ENCODE peak calls at places on chromosomes 4 and X, in five cellular contexts. Z is fibroblast of mammary gland, J is K562, L is OCI-LY7, Q is upper lobe of right lung. W is an unnamed sample.

GRCh38 chr4:70365479-70365878 is 4.9 kb downstream of the SMR3A start:
- DNase-seq in Z (no peak), J (no peak), L (no peak), Q (no peak), W (peak)

GRCh38 chr4:80201326-80202151 is 4.2 kb downstream of the PRDM8 start:
- DNase-seq in Z (peak), J (no peak), L (peak), Q (no peak), W (peak)

GRCh38 chrX:110322603-110323002 is 4.7 kb upstream of the AMMECR1 start:
- DNase-seq in Z (peak), J (no peak), L (no peak), Q (no peak), W (no peak)

GRCh38 chr4:143667461-143667860 is 33.0 kb downstream of the FREM3 start:
- DNase-seq in Z (peak), J (no peak), L (no peak), Q (no peak), W (no peak)

GRCh38 chr4:55397521-55398321 is 2.0 kb downstream of the TMEM165 start:
- DNase-seq in Z (peak), J (no peak), L (peak), Q (no peak), W (peak)

GRCh38 chrX:13498220-13498619 is 71.2 kb upstream of the EGFL6 start:
- DNase-seq in Z (no peak), J (no peak), L (no peak), Q (no peak), W (no peak)

GRCh38 chr4:120844528-120844921 is 78.0 kb downstream of the PRDM5 start:
- DNase-seq in Z (no peak), J (no peak), L (no peak), Q (no peak), W (peak)

GRCh38 chr4:174672276-174672675 is 150.0 kb upstream of the HPGD start:
- DNase-seq in Z (no peak), J (no peak), L (no peak), Q (no peak), W (no peak)

GRCh38 chr4:34644716-34645115 is 1599.6 kb downstream of the ARAP2 start:
- DNase-seq in Z (peak), J (no peak), L (no peak), Q (no peak), W (no peak)

GRCh38 chr4:183071222-183071621 is 27.8 kb upstream of the WWC2 start:
- DNase-seq in Z (no peak), J (no peak), L (no peak), Q (no peak), W (no peak)

GRCh38 chrX:13581554-13581953 is 12.2 kb downstream of the EGFL6 start:
- DNase-seq in Z (peak), J (no peak), L (no peak), Q (no peak), W (no peak)

GRCh38 chr4:39637572-39638357 is 900 bp downstream of the SMIM14 start:
- DNase-seq in Z (peak), J (peak), L (no peak), Q (peak), W (peak)

GRCh38 chr4:52684896-52685295 is 25.8 kb upstream of the USP46 start:
- DNase-seq in Z (no peak), J (no peak), L (no peak), Q (no peak), W (peak)

GRCh38 chrX:134990475-134991473 is at the start of gene SMIM10:
- DNase-seq in Z (peak), J (peak), L (peak), Q (peak), W (peak)

GRCh38 chr4:159248383-159249178 is 145.7 kb downstream of the RAPGEF2 start:
- DNase-seq in Z (peak), J (no peak), L (no peak), Q (no peak), W (no peak)

GRCh38 chr4:119032921-119033685 is 102.5 kb upstream of the MYOZ2 start:
- DNase-seq in Z (no peak), J (no peak), L (no peak), Q (no peak), W (peak)

GRCh38 chr4:8922481-8922880 is 50.8 kb upstream of the HMX1 start:
- DNase-seq in Z (no peak), J (peak), L (no peak), Q (no peak), W (no peak)

GRCh38 chr4:90979551-90979950 is 852.4 kb downstream of the CCSER1 start:
- DNase-seq in Z (no peak), J (no peak), L (no peak), Q (no peak), W (no peak)

GRCh38 chr4:174156239-174156826 is 127.1 kb downstream of the FBXO8 start:
- DNase-seq in Z (peak), J (peak), L (peak), Q (no peak), W (peak)

GRCh38 chr4:183094393-183095198 is 4.5 kb upstream of the WWC2 start:
- DNase-seq in Z (no peak), J (no peak), L (no peak), Q (no peak), W (no peak)

GRCh38 chr4:101763576-101763975 is 27.0 kb upstream of the BANK1 start:
- DNase-seq in Z (no peak), J (no peak), L (no peak), Q (no peak), W (no peak)

GRCh38 chrX:67543818-67544217 is at the start of gene AR:
- DNase-seq in Z (peak), J (no peak), L (no peak), Q (peak), W (no peak)

GRCh38 chr4:91171217-91171616 is 1044.0 kb downstream of the CCSER1 start:
- DNase-seq in Z (no peak), J (no peak), L (no peak), Q (no peak), W (no peak)

GRCh38 chrX:113699939-113700338 is 859.3 kb upstream of the AMOT start:
- DNase-seq in Z (no peak), J (no peak), L (no peak), Q (no peak), W (no peak)

GRCh38 chrX:69307736-69308135 is 142.5 kb upstream of the PJA1 start:
- DNase-seq in Z (no peak), J (no peak), L (no peak), Q (no peak), W (no peak)

GRCh38 chr4:3248178-3248480 is 830 bp upstream of the MSANTD1 start:
- DNase-seq in Z (no peak), J (no peak), L (no peak), Q (no peak), W (no peak)

GRCh38 chr4:156676116-156676851 is 295.3 kb downstream of the PDGFC start:
- DNase-seq in Z (no peak), J (no peak), L (no peak), Q (no peak), W (no peak)

GRCh38 chrX:18119856-18120255 is 100.8 kb downstream of the BEND2 start:
- DNase-seq in Z (no peak), J (no peak), L (no peak), Q (no peak), W (no peak)

GRCh38 chr4:186475202-186475601 is 80.2 kb downstream of the MTNR1A start:
- DNase-seq in Z (no peak), J (no peak), L (no peak), Q (no peak), W (no peak)

GRCh38 chrX:72269671-72270251 is 7.3 kb downstream of the RPS4X start:
- DNase-seq in Z (peak), J (no peak), L (no peak), Q (no peak), W (no peak)

GRCh38 chrX:77899081-77899828 is at the start of gene COX7B:
- DNase-seq in Z (peak), J (peak), L (peak), Q (no peak), W (peak)

GRCh38 chr4:156751486-156751885 is 220.1 kb downstream of the PDGFC start:
- DNase-seq in Z (peak), J (no peak), L (no peak), Q (no peak), W (no peak)

DNA sequence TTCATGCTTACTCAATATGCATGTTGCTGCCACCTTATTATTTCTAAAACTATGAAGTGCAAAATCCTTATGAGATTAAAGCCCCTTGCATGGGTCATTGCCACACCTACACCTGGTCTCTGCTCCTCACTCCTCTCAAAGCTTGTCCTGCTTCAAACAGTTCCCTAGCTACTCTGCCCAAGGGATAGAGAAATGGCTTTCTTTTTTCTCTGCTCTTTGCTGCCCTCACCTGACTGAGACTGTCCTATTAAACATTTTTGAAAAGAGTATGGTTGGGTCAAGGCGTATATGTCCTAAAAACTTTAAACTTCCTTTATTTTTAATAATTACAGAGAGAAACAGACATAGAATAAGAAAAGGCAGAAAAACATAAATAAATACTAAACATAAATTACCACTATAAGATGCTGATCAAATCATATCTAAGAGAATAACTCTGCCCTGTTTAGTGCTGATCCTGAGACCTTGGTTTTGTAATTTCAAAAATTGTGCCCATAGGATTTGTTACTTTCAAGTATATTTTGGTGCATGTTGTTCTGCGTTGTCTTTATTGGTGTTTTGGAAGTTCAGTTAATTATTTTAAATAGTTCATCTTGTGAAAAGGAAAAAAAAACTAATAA is 704.9 kb upstream of the PABPC4L start:
- DNase-seq in Z (no peak), J (no peak), L (no peak), Q (no peak), W (no peak)
- TF ChIP-seq CTCF in Z (peak), J (no peak), L (peak), Q (peak), W (no peak)

DNA sequence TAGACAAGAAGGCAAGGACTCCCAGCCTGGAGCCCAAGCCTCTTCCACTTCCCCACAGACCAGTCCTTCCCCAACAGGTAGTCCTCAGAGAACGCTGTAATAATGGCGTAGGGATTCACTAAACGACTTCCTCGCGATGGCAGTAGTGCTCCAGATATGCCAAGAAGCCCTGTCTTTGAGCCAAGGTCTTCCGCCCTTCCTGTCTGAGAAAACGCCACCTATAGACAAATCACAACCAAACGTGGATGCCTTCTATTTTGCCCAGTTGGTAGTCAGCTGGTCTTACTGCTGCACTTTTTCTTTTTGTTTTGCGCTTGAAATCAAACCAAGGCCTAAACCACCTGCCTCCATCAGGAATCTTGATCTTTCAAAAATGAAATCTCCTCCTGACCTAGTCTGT is 203.3 kb downstream of the OR13H1 start:
- DNase-seq in Z (peak), J (no peak), L (no peak), Q (no peak), W (peak)
- H3K4me3 ChIP-seq in Z (peak), J (no peak), L (no peak), Q (no peak), W (no peak)

DNA sequence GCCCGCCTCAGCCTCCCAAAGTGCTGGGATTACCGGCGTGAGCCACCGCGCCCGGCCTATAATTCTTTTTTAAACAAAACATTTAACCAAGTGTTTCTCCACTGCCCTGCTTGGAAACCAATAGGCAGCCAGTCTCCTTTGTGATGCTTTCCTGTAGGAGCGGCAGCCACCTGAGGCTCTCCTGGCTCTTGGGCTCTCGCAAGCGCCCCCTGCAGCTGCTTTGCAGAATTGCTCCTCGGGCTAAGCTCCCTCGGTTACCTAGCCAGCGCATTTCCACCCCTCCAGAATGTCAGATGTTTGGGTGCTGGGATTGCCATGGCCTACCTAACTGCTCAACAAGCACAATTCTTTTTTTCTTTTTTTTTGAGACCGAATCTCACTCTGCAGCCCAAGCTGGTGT is 7.7 kb downstream of the S100P start:
- DNase-seq in Z (no peak), J (peak), L (no peak), Q (no peak), W (no peak)
- TF ChIP-seq CTCF in Z (peak), J (peak), L (peak), Q (peak), W (no peak)

GRCh38 chr4:103098746-103099421 is 750 bp downstream of the BDH2 start:
- DNase-seq in Z (peak), J (no peak), L (no peak), Q (no peak), W (no peak)
- H3K4me3 ChIP-seq in Z (peak), J (peak), L (peak), Q (peak), W (peak)